ENCODE peak calls at places on chromosomes 4 and X, in four cellular contexts. D is K562, M is GM12878, W is H1. Y is an unnamed sample.

GRCh38 chr4:145533011-145533410 is 51.4 kb downstream of the SMAD1 start:
- DNase-seq in D (no peak), M (no peak), W (no peak), Y (no peak)

GRCh38 chrX:70168238-70169188 is 8.8 kb upstream of the DGAT2L6 start:
- DNase-seq in D (peak; percentile 48), M (no peak), W (no peak), Y (peak; percentile 3)

GRCh38 chr4:146051724-146052396 is 113.2 kb upstream of the ZNF827 start:
- DNase-seq in D (no peak), M (no peak), W (no peak), Y (no peak)

GRCh38 chr4:74654230-74654681 is 140.1 kb downstream of the BTC start:
- DNase-seq in D (no peak), M (peak; percentile 21), W (no peak), Y (peak; percentile 96)

GRCh38 chr4:17763931-17764330 is 17.5 kb downstream of the FAM184B start:
- DNase-seq in D (no peak), M (no peak), W (no peak), Y (no peak)

GRCh38 chr4:41156574-41156973 is 57.8 kb downstream of the APBB2 start:
- DNase-seq in D (no peak), M (no peak), W (no peak), Y (peak; percentile 66)

GRCh38 chr4:4759233-4759632 is 100.2 kb upstream of the MSX1 start:
- DNase-seq in D (no peak), M (no peak), W (no peak), Y (no peak)

GRCh38 chr4:187059031-187059430 is 335.4 kb upstream of the FAT1 start:
- DNase-seq in D (no peak), M (no peak), W (no peak), Y (no peak)

GRCh38 chr4:16120720-16121119 is 36.9 kb upstream of the PROM1 start:
- DNase-seq in D (no peak), M (no peak), W (no peak), Y (no peak)

GRCh38 chr4:167233523-167234387 is 539 bp downstream of the SPOCK3 start:
- DNase-seq in D (no peak), M (no peak), W (peak; percentile 72), Y (no peak)

GRCh38 chrX:68830486-68831404 is 1.9 kb downstream of the EFNB1 start:
- DNase-seq in D (no peak), M (no peak), W (peak; percentile 43), Y (no peak)

GRCh38 chr4:16496501-16496900 is 270.2 kb upstream of the TAPT1 start:
- DNase-seq in D (no peak), M (no peak), W (no peak), Y (no peak)

GRCh38 chrX:138886769-138887168 is 175.3 kb upstream of the FGF13 start:
- DNase-seq in D (no peak), M (no peak), W (no peak), Y (no peak)

GRCh38 chr4:96652158-96652557 is 812.3 kb downstream of the PDHA2 start:
- DNase-seq in D (no peak), M (no peak), W (no peak), Y (no peak)

GRCh38 chrX:70039758-70040157 is 10.0 kb downstream of the AWAT2 start:
- DNase-seq in D (no peak), M (no peak), W (no peak), Y (no peak)

GRCh38 chr4:84927428-84927827 is 39.1 kb downstream of the WDFY3 start:
- DNase-seq in D (no peak), M (no peak), W (no peak), Y (no peak)

GRCh38 chrX:51420610-51421009 is 75.8 kb downstream of the NUDT11 start:
- DNase-seq in D (peak; percentile 13), M (no peak), W (no peak), Y (peak; percentile 23)

GRCh38 chr4:104063341-104063740 is 343.6 kb upstream of the TACR3 start:
- DNase-seq in D (no peak), M (no peak), W (no peak), Y (no peak)

GRCh38 chrX:155612312-155613224 is at the start of gene TMLHE:
- DNase-seq in D (peak; percentile 80), M (peak; percentile 4), W (peak; percentile 61), Y (peak; percentile 19)

GRCh38 chr4:182380701-182381295 is 137.6 kb downstream of the TENM3 start:
- DNase-seq in D (no peak), M (no peak), W (no peak), Y (no peak)

GRCh38 chr4:80322716-80323115 is 12.8 kb upstream of the CFAP299 start:
- DNase-seq in D (peak; percentile 20), M (no peak), W (no peak), Y (no peak)

GRCh38 chr4:111937368-111937767 is 207.9 kb upstream of the FAM241A start:
- DNase-seq in D (no peak), M (no peak), W (no peak), Y (peak; percentile 48)

GRCh38 chr4:112411781-112412281 is 104.1 kb downstream of the NEUROG2 start:
- DNase-seq in D (no peak), M (no peak), W (peak; percentile 65), Y (no peak)

GRCh38 chr4:152154433-152154832 is 381.5 kb downstream of the FBXW7 start:
- DNase-seq in D (no peak), M (no peak), W (no peak), Y (no peak)

GRCh38 chrX:153681175-153681574 is 6.6 kb upstream of the SLC6A8 start:
- DNase-seq in D (no peak), M (no peak), W (no peak), Y (no peak)

GRCh38 chrX:12958461-12958860 is 16.4 kb upstream of the TMSB4X start:
- DNase-seq in D (no peak), M (no peak), W (no peak), Y (no peak)

GRCh38 chrX:35562395-35562794 is 235.7 kb upstream of the MAGEB16 start:
- DNase-seq in D (no peak), M (no peak), W (no peak), Y (no peak)

GRCh38 chr4:8641256-8641655 is 48.7 kb downstream of the CPZ start:
- DNase-seq in D (no peak), M (no peak), W (no peak), Y (no peak)

GRCh38 chr4:71241467-71242401 is 97.1 kb upstream of the SLC4A4 start:
- DNase-seq in D (no peak), M (no peak), W (no peak), Y (no peak)

DNA sequence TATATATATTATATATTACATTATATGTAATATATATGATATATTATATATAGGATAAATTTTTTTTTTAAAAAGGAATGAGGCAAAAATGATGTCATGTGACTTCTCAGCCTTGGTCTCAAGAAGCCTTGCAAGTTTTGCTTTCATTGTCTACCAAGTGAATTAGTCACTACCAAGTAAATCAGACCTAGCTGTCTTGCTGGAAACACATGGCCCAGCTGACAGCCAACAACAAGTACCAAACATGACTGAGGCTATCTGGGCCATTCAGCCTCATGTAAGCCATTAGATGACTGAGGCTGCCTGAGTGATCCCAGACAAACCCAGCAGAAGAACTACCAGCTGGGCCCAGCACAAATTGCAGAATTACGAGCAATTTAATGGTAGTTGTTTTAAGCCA is 44.9 kb downstream of the HAND2 start:
- DNase-seq in D (no peak), M (no peak), W (no peak), Y (no peak)
- TF ChIP-seq EGR1 in D (no peak), M (no peak), W (no peak), Y (no peak)

DNA sequence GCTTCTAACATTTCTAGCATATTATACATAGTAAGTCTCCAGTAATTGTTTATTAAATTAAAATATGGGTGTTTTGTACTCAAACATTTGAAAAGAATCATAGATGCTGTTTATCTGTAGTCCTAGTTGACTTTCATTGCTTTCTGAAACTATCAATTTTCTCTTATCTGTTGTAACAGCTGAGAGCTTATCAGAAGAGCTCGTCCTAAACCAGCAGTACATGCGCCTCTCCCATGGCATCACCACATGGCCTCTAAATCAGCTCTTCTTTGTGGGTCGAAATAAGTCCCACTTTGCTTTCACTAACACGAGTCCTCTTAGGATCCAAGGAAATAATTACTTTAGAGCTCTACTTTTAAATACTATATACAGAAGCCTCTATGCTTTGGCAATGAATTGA is 55.1 kb downstream of the PPP3CA start:
- DNase-seq in D (no peak), M (no peak), W (no peak), Y (no peak)
- TF ChIP-seq EGR1 in D (no peak), M (no peak), W (no peak), Y (no peak)

DNA sequence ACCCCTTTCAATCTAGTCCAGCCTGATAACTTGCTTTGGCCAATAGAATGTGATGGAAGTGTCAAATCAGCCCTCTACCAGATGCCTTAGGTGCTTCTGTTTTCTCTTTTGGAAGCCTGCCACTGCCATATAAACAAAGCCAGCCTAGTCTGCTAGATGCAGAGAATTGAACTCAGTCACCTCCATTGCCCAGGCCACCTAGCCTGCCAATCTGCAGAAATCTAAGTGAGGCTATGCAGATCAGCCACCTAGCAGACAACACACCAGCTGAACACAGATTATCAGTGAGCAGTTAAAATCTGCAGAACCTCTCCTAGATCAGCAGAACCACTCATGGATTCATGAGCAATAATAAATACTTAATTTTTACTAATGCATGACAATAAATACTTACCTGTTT is 1108.2 kb downstream of the PCDH18 start:
- DNase-seq in D (no peak), M (no peak), W (no peak), Y (no peak)
- TF ChIP-seq EGR1 in D (no peak), M (no peak), W (no peak), Y (no peak)

GRCh38 chr4:139502312-139502946 is 48.5 kb downstream of the RAB33B start:
- DNase-seq in D (no peak), M (no peak), W (no peak), Y (no peak)
- TF ChIP-seq EGR1 in D (no peak), M (no peak), W (no peak), Y (no peak)